ENCODE peak calls at places on chromosomes 13 and 19, in eight cellular contexts. F is body of pancreas, N is fibroblast of lung, G is A549, P is heart right ventricle, R is uterus, V is foreskin fibroblast, Z is OCI-LY7. L is an unnamed sample.

GRCh38 chr13:93098972-93099371 is 127.6 kb upstream of the GPC6 start:
- DNase-seq in F (peak; percentile 58), N (no peak), G (no peak), P (no peak), R (no peak), V (no peak), Z (no peak), L (no peak)

GRCh38 chr19:15124572-15125231 is 17.5 kb downstream of the SYDE1 start:
- DNase-seq in F (peak; percentile 49), N (no peak), G (no peak), P (no peak), R (no peak), V (peak; percentile 40), Z (peak; percentile 26), L (no peak)

GRCh38 chr19:33814181-33815165 is 17.8 kb downstream of the KCTD15 start:
- DNase-seq in F (no peak), N (no peak), G (no peak), P (no peak), R (no peak), V (no peak), Z (no peak), L (no peak)

GRCh38 chr13:78608705-78609463 is 5.5 kb upstream of the POU4F1 start:
- DNase-seq in F (no peak), N (no peak), G (no peak), P (no peak), R (no peak), V (peak; percentile 24), Z (no peak), L (no peak)

GRCh38 chr13:21924958-21925357 is 254.1 kb downstream of the FGF9 start:
- DNase-seq in F (no peak), N (no peak), G (no peak), P (no peak), R (no peak), V (no peak), Z (no peak), L (no peak)

GRCh38 chr13:59533561-59534337 is 630.0 kb downstream of the DIAPH3 start:
- DNase-seq in F (peak; percentile 10), N (peak; percentile 75), G (peak; percentile 7), P (no peak), R (no peak), V (no peak), Z (no peak), L (peak; percentile 6)

GRCh38 chr19:6181119-6181518 is 45.7 kb downstream of the ACSBG2 start:
- DNase-seq in F (no peak), N (no peak), G (no peak), P (no peak), R (no peak), V (no peak), Z (no peak), L (no peak)

GRCh38 chr19:17863520-17864182 is 3.9 kb downstream of the RPL18A start:
- DNase-seq in F (no peak), N (no peak), G (no peak), P (no peak), R (no peak), V (no peak), Z (no peak), L (no peak)

GRCh38 chr19:15737722-15738121 is at the start of gene OR10H3:
- DNase-seq in F (no peak), N (no peak), G (no peak), P (no peak), R (no peak), V (no peak), Z (no peak), L (no peak)

GRCh38 chr19:36163813-36164212 is 11.6 kb upstream of the COX7A1 start:
- DNase-seq in F (no peak), N (no peak), G (no peak), P (no peak), R (no peak), V (no peak), Z (no peak), L (no peak)

GRCh38 chr13:75219479-75220237 is 262.3 kb downstream of the TBC1D4 start:
- DNase-seq in F (peak; percentile 82), N (peak; percentile 59), G (peak; percentile 47), P (peak; percentile 80), R (peak; percentile 71), V (peak; percentile 90), Z (peak; percentile 66), L (peak; percentile 74)

GRCh38 chr13:32863596-32863995 is 152.6 kb upstream of the KL start:
- DNase-seq in F (no peak), N (no peak), G (no peak), P (no peak), R (no peak), V (no peak), Z (no peak), L (no peak)

GRCh38 chr13:93848247-93848646 is 621.6 kb downstream of the GPC6 start:
- DNase-seq in F (no peak), N (no peak), G (no peak), P (no peak), R (no peak), V (no peak), Z (no peak), L (no peak)

GRCh38 chr13:94351292-94352000 is 128.0 kb downstream of the DCT start:
- DNase-seq in F (no peak), N (peak; percentile 89), G (no peak), P (no peak), R (no peak), V (peak; percentile 84), Z (no peak), L (peak; percentile 29)

GRCh38 chr13:106100261-106100919 is 435.1 kb downstream of the EFNB2 start:
- DNase-seq in F (no peak), N (no peak), G (peak; percentile 75), P (peak; percentile 19), R (no peak), V (no peak), Z (no peak), L (no peak)

GRCh38 chr13:80469841-80470378 is 129.0 kb upstream of the SPRY2 start:
- DNase-seq in F (peak; percentile 38), N (peak; percentile 82), G (peak; percentile 65), P (peak; percentile 73), R (peak; percentile 79), V (peak; percentile 97), Z (no peak), L (peak; percentile 98)

GRCh38 chr13:107590556-107590955 is 624.8 kb downstream of the LIG4 start:
- DNase-seq in F (no peak), N (peak; percentile 24), G (no peak), P (no peak), R (no peak), V (no peak), Z (no peak), L (no peak)

GRCh38 chr19:51102991-51103390 is 5.2 kb downstream of the CTU1 start:
- DNase-seq in F (no peak), N (no peak), G (no peak), P (no peak), R (no peak), V (no peak), Z (no peak), L (no peak)

GRCh38 chr13:107258599-107259187 is 690.8 kb upstream of the ARGLU1 start:
- DNase-seq in F (no peak), N (peak; percentile 16), G (no peak), P (no peak), R (no peak), V (no peak), Z (no peak), L (peak; percentile 5)

GRCh38 chr13:43994999-43995859 is 115.5 kb downstream of the LACC1 start:
- DNase-seq in F (no peak), N (no peak), G (no peak), P (no peak), R (no peak), V (no peak), Z (no peak), L (no peak)

GRCh38 chr13:26327905-26328304 is 74.0 kb downstream of the CDK8 start:
- DNase-seq in F (no peak), N (peak; percentile 42), G (no peak), P (no peak), R (no peak), V (no peak), Z (no peak), L (no peak)

GRCh38 chr19:38433268-38433733 is at the start of gene RYR1:
- DNase-seq in F (peak; percentile 45), N (peak; percentile 6), G (no peak), P (peak; percentile 27), R (no peak), V (peak; percentile 43), Z (peak; percentile 27), L (peak; percentile 10)

GRCh38 chr19:38317104-38317612 is 1.4 kb upstream of the YIF1B start:
- DNase-seq in F (no peak), N (no peak), G (no peak), P (no peak), R (no peak), V (no peak), Z (no peak), L (no peak)

GRCh38 chr13:69565334-69565733 is 542.3 kb upstream of the ATXN8OS start:
- DNase-seq in F (no peak), N (peak; percentile 79), G (peak; percentile 54), P (no peak), R (no peak), V (no peak), Z (peak; percentile 20), L (no peak)
- TF ChIP-seq CTCF in F (no peak), N (no peak), G (no peak), P (no peak), R (no peak), V (no peak), Z (peak; percentile 73), L (no peak)

GRCh38 chr13:28636078-28636477 is 22.9 kb upstream of the POMP start:
- DNase-seq in F (no peak), N (peak; percentile 73), G (no peak), P (no peak), R (no peak), V (peak; percentile 79), Z (no peak), L (peak; percentile 31)
- H3K4me3 ChIP-seq in F (no peak overlapping the region), N (no peak overlapping the region), G (no peak overlapping the region), P (no peak overlapping the region), R (no peak overlapping the region), V (no peak overlapping the region), Z (no peak overlapping the region), L (no peak overlapping the region)

GRCh38 chr19:43651758-43652545 is 12.3 kb upstream of the CADM4 start:
- DNase-seq in F (peak; percentile 76), N (peak; percentile 50), G (peak; percentile 84), P (peak; percentile 62), R (peak; percentile 47), V (peak; percentile 78), Z (peak; percentile 79), L (peak; percentile 77)

GRCh38 chr19:43648633-43649032 is 9.0 kb upstream of the CADM4 start:
- DNase-seq in F (no peak), N (no peak), G (no peak), P (no peak), R (no peak), V (no peak), Z (no peak), L (no peak)

GRCh38 chr19:43656436-43656835 is 13.5 kb downstream of the PLAUR start:
- DNase-seq in F (no peak), N (no peak), G (no peak), P (no peak), R (no peak), V (no peak), Z (no peak), L (no peak)

GRCh38 chr19:43649514-43649913 is 9.9 kb upstream of the CADM4 start:
- DNase-seq in F (no peak), N (no peak), G (no peak), P (no peak), R (no peak), V (no peak), Z (no peak), L (no peak)

GRCh38 chr19:43652546-43652874 is 12.9 kb upstream of the CADM4 start:
- DNase-seq in F (no peak), N (no peak), G (no peak), P (no peak), R (no peak), V (no peak), Z (no peak), L (no peak)
- TF ChIP-seq CTCF in F (no peak), N (no peak), G (no peak), P (no peak), R (no peak), V (no peak), Z (peak; percentile 6), L (no peak)

GRCh38 chr19:3578390-3578789 is 5.6 kb downstream of the HMG20B start:
- DNase-seq in F (no peak), N (no peak), G (no peak), P (no peak), R (no peak), V (no peak), Z (no peak), L (no peak)
- H3K4me3 ChIP-seq in F (no peak overlapping the region), N (no peak overlapping the region), G (no peak overlapping the region), P (no peak overlapping the region), R (no peak overlapping the region), V (no peak overlapping the region), Z (no peak overlapping the region), L (no peak overlapping the region)

L was measured in fibroblast of pulmonary artery.